ENCODE peak calls at places on chromosomes 11 and 22, in four cellular contexts. J is ovary, F is GM13977, L is neural crest cell. A is an unnamed sample.

GRCh38 chr11:61333638-61334433 is 808 bp downstream of the TKFC start:
- DNase-seq in J (no peak), F (no peak), L (no peak), A (no peak)

GRCh38 chr11:63020671-63021255 is 5.1 kb upstream of the SLC22A8 start:
- DNase-seq in J (no peak), F (no peak), L (peak; percentile 33), A (no peak)

GRCh38 chr22:41908409-41909289 is 6.2 kb downstream of the SHISA8 start:
- DNase-seq in J (no peak), F (no peak), L (no peak), A (no peak)

GRCh38 chr11:125263268-125263790 is 98.8 kb downstream of the PKNOX2 start:
- DNase-seq in J (peak; percentile 93), F (no peak), L (peak; percentile 73), A (peak; percentile 99)

GRCh38 chr11:100761806-100762205 is 74.7 kb downstream of the ARHGAP42 start:
- DNase-seq in J (no peak), F (no peak), L (no peak), A (no peak)

GRCh38 chr11:22807855-22808558 is 21.6 kb downstream of the SVIP start:
- DNase-seq in J (no peak), F (peak; percentile 7), L (no peak), A (no peak)

GRCh38 chr11:47979378-47980092 is 824 bp upstream of the PTPRJ start:
- DNase-seq in J (no peak), F (no peak), L (no peak), A (no peak)

GRCh38 chr22:49667236-49667635 is 160.4 kb downstream of the BRD1 start:
- DNase-seq in J (no peak), F (no peak), L (no peak), A (no peak)

GRCh38 chr22:19970479-19971275 is 29.1 kb upstream of the TXNRD2 start:
- DNase-seq in J (peak; percentile 63), F (peak; percentile 92), L (peak; percentile 78), A (no peak)

GRCh38 chr11:119684361-119685072 is 44.5 kb downstream of the NECTIN1 start:
- DNase-seq in J (no peak), F (no peak), L (peak; percentile 18), A (no peak)

GRCh38 chr11:70587095-70587389 is 188.7 kb downstream of the CTTN start:
- DNase-seq in J (no peak), F (no peak), L (no peak), A (no peak)

GRCh38 chr11:11849127-11849746 is 7.5 kb downstream of the USP47 start:
- DNase-seq in J (peak; percentile 40), F (no peak), L (peak; percentile 24), A (no peak)

GRCh38 chr11:77726524-77726923 is 88.9 kb upstream of the CLNS1A start:
- DNase-seq in J (no peak), F (peak; percentile 23), L (no peak), A (no peak)

GRCh38 chr11:120785576-120785975 is 238.3 kb upstream of the TBCEL start:
- DNase-seq in J (no peak), F (no peak), L (no peak), A (peak; percentile 77)

GRCh38 chr11:77503006-77503405 is 29.1 kb upstream of the PAK1 start:
- DNase-seq in J (no peak), F (no peak), L (no peak), A (no peak)

GRCh38 chr22:22909605-22910271 is 22.1 kb downstream of the IGLL5 start:
- DNase-seq in J (no peak), F (no peak), L (no peak), A (no peak)

GRCh38 chr11:91220476-91221202 is 997.8 kb upstream of the CHORDC1 start:
- DNase-seq in J (no peak), F (no peak), L (no peak), A (no peak)

GRCh38 chr11:111909378-111909777 is 2.2 kb downstream of the CRYAB start:
- DNase-seq in J (no peak), F (no peak), L (no peak), A (no peak)

GRCh38 chr11:108160970-108161566 is 39.7 kb downstream of the ACAT1 start:
- DNase-seq in J (no peak), F (peak; percentile 54), L (no peak), A (no peak)

GRCh38 chr22:29987143-29987542 is 93.1 kb upstream of the HORMAD2 start:
- DNase-seq in J (no peak), F (no peak), L (no peak), A (no peak)

GRCh38 chr11:36566407-36567053 is 1.3 kb upstream of the RAG1 start:
- DNase-seq in J (no peak), F (peak; percentile 12), L (no peak), A (no peak)

GRCh38 chr11:69238562-69239319 is 55.2 kb upstream of the MYEOV start:
- DNase-seq in J (no peak), F (peak; percentile 51), L (no peak), A (peak; percentile 63)

GRCh38 chr11:69241075-69241740 is 52.7 kb upstream of the MYEOV start:
- DNase-seq in J (no peak), F (no peak), L (no peak), A (peak; percentile 59)

GRCh38 chr11:69239320-69240040 is 54.5 kb upstream of the MYEOV start:
- DNase-seq in J (no peak), F (no peak), L (no peak), A (peak; percentile 73)

GRCh38 chr11:69241844-69242582 is 51.9 kb upstream of the MYEOV start:
- DNase-seq in J (no peak), F (no peak), L (no peak), A (peak; percentile 10)

DNA sequence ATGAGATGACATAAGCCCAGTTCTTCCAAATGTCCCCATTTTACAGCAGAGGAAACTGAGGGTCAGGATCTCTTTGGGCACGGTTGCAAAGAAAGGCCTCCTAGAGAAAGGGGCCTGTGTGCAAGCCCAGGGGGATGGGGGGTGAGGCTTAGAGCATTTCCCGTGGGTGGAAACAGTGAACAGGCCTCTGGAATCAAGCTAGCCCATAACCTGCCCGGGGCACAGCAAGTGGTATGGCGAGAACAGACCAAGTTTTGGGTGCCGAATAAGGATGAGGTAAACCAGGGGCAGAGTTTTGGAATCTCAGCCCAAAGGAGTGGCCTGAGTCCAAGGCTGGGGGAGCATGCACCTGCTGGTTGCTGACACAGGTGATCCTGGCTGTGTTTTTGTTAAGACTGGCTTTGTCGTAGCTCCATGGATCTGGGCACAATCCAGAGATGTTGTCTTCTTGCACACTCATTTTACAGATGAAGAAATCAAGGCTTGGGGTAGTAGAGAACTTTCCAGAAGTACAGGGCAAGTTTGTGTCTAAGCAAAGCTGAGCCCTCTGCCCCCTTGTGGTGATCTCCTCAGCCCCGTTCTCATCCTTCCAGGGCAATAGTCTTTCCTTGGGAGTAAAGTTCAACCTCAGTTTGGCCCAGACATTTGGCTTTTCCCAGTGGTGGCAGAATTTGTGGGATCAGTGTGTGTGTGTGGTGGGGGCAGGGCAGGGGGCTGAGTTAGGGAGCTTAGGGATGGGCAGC is 53.5 kb upstream of the MYEOV start:
- DNase-seq in J (no peak), F (no peak), L (no peak), A (peak; percentile 70)
- TF ChIP-seq CTCF in J (no peak), F (peak; percentile 31), L (peak; percentile 50), A (peak; percentile 36)

DNA sequence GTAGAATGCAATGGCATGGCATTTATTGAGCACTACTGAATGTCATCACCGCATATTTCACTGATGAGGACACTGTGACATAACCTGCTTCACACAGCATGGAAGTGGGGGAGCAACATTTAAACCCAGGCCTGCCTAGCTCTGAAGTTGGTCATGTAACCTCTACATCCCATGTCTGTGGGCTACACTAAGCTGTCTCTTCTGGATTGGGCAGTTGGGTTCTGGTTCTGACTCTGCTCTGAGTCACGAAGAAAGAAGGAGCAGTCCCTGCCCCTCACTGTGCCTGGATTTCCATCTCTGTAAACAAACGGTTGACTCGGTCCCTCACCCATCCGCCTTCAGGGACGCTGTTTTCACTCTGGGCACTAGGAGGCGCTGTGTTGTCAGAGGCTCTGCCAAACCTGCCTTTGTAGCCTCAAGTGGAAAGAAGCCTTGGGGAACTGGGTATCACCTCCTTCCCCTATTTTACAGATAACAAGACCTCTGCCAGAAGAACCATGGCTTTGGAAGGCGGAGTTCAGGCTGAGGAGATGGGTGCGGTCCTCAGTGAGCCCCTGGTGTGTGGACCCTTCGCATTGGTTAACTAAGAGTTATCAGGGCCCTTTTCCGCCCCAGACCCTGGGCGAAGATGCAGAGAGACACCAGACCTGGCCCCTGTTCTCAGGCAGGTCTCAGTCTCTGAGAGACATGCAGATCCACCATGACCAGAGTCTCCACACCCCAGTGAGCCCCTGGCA is 12.6 kb upstream of the ARHGEF17 start:
- DNase-seq in J (peak; percentile 74), F (peak; percentile 82), L (peak; percentile 91), A (peak; percentile 92)
- TF ChIP-seq CTCF in J (peak; percentile 50), F (peak; percentile 98), L (peak; percentile 88), A (peak; percentile 92)

DNA sequence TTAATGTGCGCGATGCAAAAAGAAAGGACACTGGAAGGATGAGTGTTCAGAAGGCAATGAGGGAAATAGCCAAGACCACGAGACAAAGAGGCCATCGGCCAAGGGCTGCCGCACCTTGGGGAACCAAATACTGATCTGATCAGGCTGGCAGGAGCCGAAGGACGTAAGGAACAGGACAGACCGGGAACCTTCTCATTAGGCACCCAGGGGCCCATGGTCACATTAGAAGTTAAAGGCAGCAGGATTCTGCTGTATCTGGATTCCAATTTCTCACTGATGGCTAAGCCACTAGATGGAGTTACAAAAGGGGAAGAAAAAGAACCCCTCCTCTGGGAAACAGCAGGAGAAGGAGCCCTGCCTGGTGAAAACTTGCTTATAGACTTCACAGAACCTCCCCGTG is 28.8 kb upstream of the CPT1A start:
- DNase-seq in J (no peak), F (no peak), L (no peak), A (no peak)
- TF ChIP-seq CTCF in J (no peak), F (no peak), L (peak; percentile 17), A (peak; percentile 38)

GRCh38 chr11:19329910-19330309 is 89.2 kb upstream of the E2F8 start:
- DNase-seq in J (no peak), F (no peak), L (no peak), A (no peak)

GRCh38 chr11:19328586-19329311 is 88.0 kb upstream of the E2F8 start:
- DNase-seq in J (no peak), F (no peak), L (no peak), A (no peak)

GRCh38 chr11:19323502-19323901 is 82.8 kb upstream of the E2F8 start:
- DNase-seq in J (no peak), F (no peak), L (no peak), A (no peak)

GRCh38 chr11:19327280-19327679 is 86.5 kb upstream of the E2F8 start:
- DNase-seq in J (no peak), F (no peak), L (no peak), A (no peak)

DNA sequence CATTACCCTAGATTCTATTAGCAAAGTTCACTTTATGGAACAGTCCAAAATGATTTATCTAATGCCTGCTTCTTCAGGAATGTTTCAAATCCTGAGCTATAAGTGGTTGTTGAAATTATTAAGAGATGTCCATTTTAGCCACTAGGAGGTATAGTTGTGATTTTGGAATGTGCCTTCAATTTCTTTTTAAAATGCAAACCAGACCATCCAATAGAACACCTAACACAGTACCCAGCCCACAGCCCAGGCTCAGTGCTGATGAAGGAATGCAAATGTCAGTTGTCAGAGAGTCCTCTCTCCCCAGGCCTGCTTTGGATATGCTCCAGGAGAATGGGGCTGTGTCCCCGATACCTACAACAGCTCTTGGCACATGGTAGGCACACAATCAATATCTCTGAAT is 85.8 kb upstream of the E2F8 start:
- DNase-seq in J (no peak), F (no peak), L (no peak), A (no peak)
- TF ChIP-seq CTCF in J (no peak), F (no peak), L (peak; percentile 48), A (peak; percentile 48)

A was measured in osteocyte.